ENCODE peak calls at places on chromosome X, in four cellular contexts. C, I, N and M are unnamed samples.

GRCh38 chrX:152635941-152636340 is 1.8 kb upstream of the GABRQ start:
- DNase-seq in C (peak; percentile 27), I (peak; percentile 60), N (no peak), M (no peak)

GRCh38 chrX:47177079-47177478 is 16.6 kb upstream of the UBA1 start:
- DNase-seq in C (no peak), I (no peak), N (no peak), M (no peak)

GRCh38 chrX:53088136-53088974 is 5.6 kb upstream of the KANTR start:
- DNase-seq in C (no peak), I (no peak), N (no peak), M (no peak)

GRCh38 chrX:118569676-118570075 is 74.1 kb downstream of the DOCK11 start:
- DNase-seq in C (no peak), I (no peak), N (no peak), M (no peak)

GRCh38 chrX:357693-358471 is 28.8 kb downstream of the PPP2R3B start:
- DNase-seq in C (no peak), I (no peak), N (no peak), M (no peak)

GRCh38 chrX:56564182-56564885 is 907 bp downstream of the UBQLN2 start:
- DNase-seq in C (peak; percentile 2), I (no peak), N (no peak), M (no peak)

GRCh38 chrX:82711432-82711831 is 796.7 kb upstream of the POU3F4 start:
- DNase-seq in C (no peak), I (no peak), N (no peak), M (peak; percentile 18)

GRCh38 chrX:152817082-152817744 is 13.3 kb downstream of the CETN2 start:
- DNase-seq in C (no peak), I (peak; percentile 61), N (no peak), M (no peak)

GRCh38 chrX:46662594-46662993 is 89.0 kb downstream of the CHST7 start:
- DNase-seq in C (no peak), I (no peak), N (no peak), M (no peak)

GRCh38 chrX:42694260-42694815 is 83.6 kb downstream of the PPP1R2C start:
- DNase-seq in C (no peak), I (no peak), N (no peak), M (no peak)

GRCh38 chrX:28901637-28902036 is 314.4 kb downstream of the IL1RAPL1 start:
- DNase-seq in C (no peak), I (no peak), N (no peak), M (no peak)

GRCh38 chrX:100798815-100799214 is 21.4 kb upstream of the CSTF2 start:
- DNase-seq in C (no peak), I (no peak), N (no peak), M (no peak)

GRCh38 chrX:130523460-130524394 is 121.9 kb downstream of the RBMX2 start:
- DNase-seq in C (no peak), I (peak; percentile 68), N (no peak), M (no peak)

GRCh38 chrX:70508296-70508911 is 63.8 kb downstream of the DLG3 start:
- DNase-seq in C (peak; percentile 44), I (no peak), N (no peak), M (peak; percentile 11)

GRCh38 chrX:149522914-149523313 is 17.8 kb upstream of the IDS start:
- DNase-seq in C (peak; percentile 39), I (no peak), N (no peak), M (no peak)

GRCh38 chrX:48045410-48046311 is 25.8 kb downstream of the ZNF630 start:
- DNase-seq in C (peak; percentile 7), I (no peak), N (no peak), M (no peak)

GRCh38 chrX:118497180-118497814 is 1.7 kb downstream of the DOCK11 start:
- DNase-seq in C (peak; percentile 20), I (no peak), N (no peak), M (no peak)

GRCh38 chrX:80846247-80846646 is 36.6 kb upstream of the BRWD3 start:
- DNase-seq in C (no peak), I (no peak), N (no peak), M (no peak)

GRCh38 chrX:54248309-54248708 is 65.3 kb upstream of the FAM120C start:
- DNase-seq in C (peak; percentile 12), I (peak; percentile 9), N (no peak), M (no peak)

GRCh38 chrX:123731987-123732678 is 719 bp downstream of the THOC2 start:
- DNase-seq in C (no peak), I (peak; percentile 26), N (no peak), M (no peak)

GRCh38 chrX:55056820-55057690 is 17.8 kb upstream of the PAGE2B start:
- DNase-seq in C (no peak), I (no peak), N (no peak), M (no peak)

GRCh38 chrX:124263743-124264142 is 68.7 kb upstream of the TEX13D start:
- DNase-seq in C (no peak), I (no peak), N (no peak), M (no peak)

GRCh38 chrX:129646721-129647587 is 7.8 kb downstream of the APLN start:
- DNase-seq in C (no peak), I (no peak), N (no peak), M (no peak)

GRCh38 chrX:145773006-145773405 is 44.6 kb upstream of the SLITRK2 start:
- DNase-seq in C (no peak), I (no peak), N (no peak), M (no peak)

GRCh38 chrX:41779058-41779564 is 55.1 kb downstream of the GPR82 start:
- DNase-seq in C (peak; percentile 16), I (no peak), N (no peak), M (no peak)

GRCh38 chrX:12421918-12422317 is 283.6 kb downstream of the FRMPD4 start:
- DNase-seq in C (no peak), I (no peak), N (no peak), M (no peak)

GRCh38 chrX:12426420-12426819 is 288.1 kb downstream of the FRMPD4 start:
- DNase-seq in C (no peak), I (no peak), N (no peak), M (no peak)

GRCh38 chrX:12419591-12419990 is 281.3 kb downstream of the FRMPD4 start:
- DNase-seq in C (no peak), I (no peak), N (no peak), M (no peak)

GRCh38 chrX:12423346-12423745 is 285.1 kb downstream of the FRMPD4 start:
- DNase-seq in C (no peak), I (no peak), N (no peak), M (no peak)

GRCh38 chrX:12425496-12425895 is 287.2 kb downstream of the FRMPD4 start:
- DNase-seq in C (no peak), I (no peak), N (no peak), M (no peak)
- TF ChIP-seq SUZ12 in C (no peak), I (no peak), N (no peak), M (no peak)

DNA sequence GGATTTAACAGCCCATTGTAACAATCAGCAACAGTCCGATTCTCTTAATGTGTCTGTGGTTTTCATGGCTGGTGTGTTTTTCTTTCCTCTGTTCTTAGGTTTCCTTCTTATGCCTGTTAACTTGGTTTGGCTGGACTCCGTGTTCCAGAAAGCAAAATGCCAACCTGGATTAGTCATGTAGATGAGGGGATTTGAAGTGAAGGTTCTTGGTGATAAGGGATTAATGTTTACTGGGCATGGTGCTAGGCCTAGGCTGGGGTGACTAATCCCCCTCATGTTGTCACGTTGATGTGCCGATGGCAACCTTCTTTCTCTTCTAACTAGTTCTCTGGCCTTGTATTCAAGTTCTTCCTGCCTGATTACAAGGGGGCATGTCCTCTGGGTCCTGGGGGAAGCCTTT is 85.9 kb downstream of the REPS2 start:
- DNase-seq in C (no peak), I (no peak), N (no peak), M (no peak)
- TF ChIP-seq SUZ12 in C (no peak), I (no peak), N (no peak), M (no peak)

GRCh38 chrX:106378616-106379015 is 210.5 kb downstream of the PWWP3B start:
- DNase-seq in C (no peak), I (no peak), N (no peak), M (no peak)
- TF ChIP-seq SUZ12 in C (no peak), I (no peak), N (no peak), M (no peak)

GRCh38 chrX:3181846-3182245 is 140.6 kb downstream of the ARSF start:
- DNase-seq in C (no peak), I (no peak), N (no peak), M (no peak)
- TF ChIP-seq SUZ12 in C (no peak), I (no peak), N (no peak), M (no peak)

GRCh38 chrX:107823456-107823855 is 2.2 kb upstream of the MID2 start:
- DNase-seq in C (no peak), I (no peak), N (no peak), M (no peak)

GRCh38 chrX:107825698-107826285 is at the start of gene MID2:
- DNase-seq in C (no peak), I (peak; percentile 77), N (no peak), M (no peak)

GRCh38 chrX:107827852-107828251 is 2.2 kb downstream of the MID2 start:
- DNase-seq in C (no peak), I (no peak), N (no peak), M (no peak)

GRCh38 chrX:107827137-107827831 is 1.6 kb downstream of the MID2 start:
- DNase-seq in C (no peak), I (peak; percentile 29), N (no peak), M (no peak)

DNA sequence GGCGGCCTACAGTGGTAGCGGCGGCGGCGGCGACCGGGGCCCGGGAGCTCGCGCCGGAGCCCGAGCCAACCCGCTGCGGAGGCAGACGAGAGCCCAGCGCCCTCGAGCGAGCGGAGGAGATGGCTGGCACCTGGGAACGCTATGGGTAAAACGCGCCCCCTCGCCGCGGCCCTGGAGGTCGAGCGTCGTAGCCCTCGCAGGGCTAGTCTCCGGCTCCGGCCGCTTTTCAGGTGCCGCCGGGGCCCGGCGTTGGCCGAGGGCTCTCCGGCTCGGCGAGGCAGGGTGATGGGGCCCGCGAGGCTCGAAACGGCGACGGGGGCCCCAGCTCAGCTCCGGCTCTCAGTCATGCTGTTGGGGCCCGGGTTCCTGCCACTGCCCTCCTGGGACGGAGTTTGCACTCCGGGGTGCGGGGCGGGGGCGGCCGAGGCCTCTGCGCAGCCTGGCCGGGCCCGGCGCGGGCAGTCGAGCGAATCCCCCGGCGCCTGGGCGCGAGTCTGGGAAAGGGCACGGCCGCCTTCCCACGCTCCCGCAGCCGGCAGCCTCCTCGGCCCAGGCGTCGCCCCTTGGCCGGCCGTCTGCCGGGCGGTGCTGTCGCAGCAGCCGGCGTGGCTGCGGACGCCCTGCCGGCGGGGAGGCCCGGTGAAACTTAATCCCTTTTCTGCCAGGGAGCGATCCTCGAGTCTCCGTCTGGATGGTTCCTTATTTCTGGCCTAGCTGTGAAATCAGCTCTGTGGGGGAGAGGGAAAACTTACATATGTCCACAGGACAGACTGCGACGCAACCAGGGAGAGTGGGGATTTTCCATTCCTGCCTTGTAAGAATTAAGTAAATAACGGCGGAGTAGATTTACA is 845 bp downstream of the MID2 start:
- DNase-seq in C (no peak), I (peak; percentile 80), N (no peak), M (no peak)
- TF ChIP-seq SUZ12 in C (no peak), I (no peak), N (no peak), M (no peak)

DNA sequence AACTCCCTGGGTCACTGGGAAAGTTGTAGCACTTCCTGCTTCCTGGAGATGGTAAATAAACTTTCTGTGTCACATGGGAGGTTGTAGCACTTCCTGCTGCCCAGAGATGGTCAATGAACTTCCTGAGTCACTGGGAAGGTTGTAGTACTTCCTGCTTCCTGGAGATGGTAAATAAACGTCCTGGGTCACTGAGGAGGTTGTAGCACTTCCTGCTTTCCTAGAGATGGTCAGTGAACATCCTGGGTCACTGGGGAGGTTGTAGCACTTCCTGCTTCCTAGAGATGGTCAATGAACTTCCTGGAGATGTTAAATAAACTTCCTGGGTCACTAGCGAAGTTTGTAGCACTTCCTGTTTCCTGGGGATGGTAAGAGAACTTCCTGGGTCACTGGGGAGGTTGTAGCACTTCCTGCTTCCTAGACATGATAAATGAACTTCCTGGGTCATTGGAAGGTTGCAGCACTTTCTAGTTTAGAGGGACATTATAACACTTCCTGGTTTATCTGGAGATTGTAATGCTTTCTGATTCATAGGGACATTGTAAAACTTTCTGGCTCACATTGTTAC is 62.3 kb upstream of the CD99 start:
- DNase-seq in C (peak; percentile 52), I (no peak), N (no peak), M (no peak)
- TF ChIP-seq SUZ12 in C (no peak), I (no peak), N (no peak), M (no peak)